ENCODE peak calls at places on chromosomes 2 and 18, in seven cellular contexts. One of them, this sample, is unnamed.

GRCh38 chr2:12141618-12142220 is 395.3 kb downstream of the LPIN1 start:
- DNase-seq in BJ: no peak
- DNase-seq in fibroblast of pulmonary artery: no peak
- DNase-seq in epithelial cell of esophagus: no peak
- DNase-seq in cardiac muscle cell: no peak
- DNase-seq in adrenal gland: no peak
- DNase-seq in Calu3: no peak
- DNase-seq in this sample: no peak

GRCh38 chr2:83081835-83082522 is 1377.1 kb downstream of the SUCLG1 start:
- DNase-seq in adrenal gland: peak; percentile 52
- DNase-seq in Calu3: no peak
- DNase-seq in fibroblast of pulmonary artery: peak; percentile 94
- DNase-seq in cardiac muscle cell: peak; percentile 83
- DNase-seq in epithelial cell of esophagus: peak; percentile 55
- DNase-seq in BJ: peak; percentile 4
- DNase-seq in this sample: no peak

GRCh38 chr2:30880516-30880915 is 73.3 kb upstream of the CAPN13 start:
- DNase-seq in BJ: no peak
- DNase-seq in cardiac muscle cell: no peak
- DNase-seq in epithelial cell of esophagus: no peak
- DNase-seq in adrenal gland: no peak
- DNase-seq in fibroblast of pulmonary artery: no peak
- DNase-seq in Calu3: no peak
- DNase-seq in this sample: no peak

GRCh38 chr18:8882632-8883408 is 177.5 kb downstream of the MTCL1 start:
- DNase-seq in Calu3: peak; percentile 47
- DNase-seq in epithelial cell of esophagus: peak; percentile 60
- DNase-seq in adrenal gland: no peak
- DNase-seq in BJ: no peak
- DNase-seq in cardiac muscle cell: no peak
- DNase-seq in fibroblast of pulmonary artery: no peak
- DNase-seq in this sample: no peak

GRCh38 chr2:120346667-120347358 is 877 bp downstream of the INHBB start:
- DNase-seq in Calu3: no peak
- DNase-seq in adrenal gland: no peak
- DNase-seq in epithelial cell of esophagus: peak; percentile 42
- DNase-seq in fibroblast of pulmonary artery: peak; percentile 55
- DNase-seq in cardiac muscle cell: peak; percentile 26
- DNase-seq in BJ: no peak
- DNase-seq in this sample: peak; percentile 50

GRCh38 chr18:74271656-74272055 is 20.1 kb downstream of the CYB5A start:
- DNase-seq in BJ: no peak
- DNase-seq in Calu3: no peak
- DNase-seq in adrenal gland: no peak
- DNase-seq in cardiac muscle cell: no peak
- DNase-seq in fibroblast of pulmonary artery: no peak
- DNase-seq in epithelial cell of esophagus: peak; percentile 86
- DNase-seq in this sample: no peak

GRCh38 chr2:212421571-212422334 is 116.8 kb downstream of the ERBB4 start:
- DNase-seq in fibroblast of pulmonary artery: peak; percentile 67
- DNase-seq in cardiac muscle cell: no peak
- DNase-seq in adrenal gland: no peak
- DNase-seq in BJ: peak; percentile 32
- DNase-seq in Calu3: no peak
- DNase-seq in epithelial cell of esophagus: peak; percentile 36
- DNase-seq in this sample: no peak

GRCh38 chr2:160266078-160266551 is 66.0 kb upstream of the ITGB6 start:
- DNase-seq in adrenal gland: no peak
- DNase-seq in cardiac muscle cell: no peak
- DNase-seq in epithelial cell of esophagus: no peak
- DNase-seq in fibroblast of pulmonary artery: no peak
- DNase-seq in BJ: no peak
- DNase-seq in Calu3: no peak
- DNase-seq in this sample: no peak

GRCh38 chr2:19623488-19623887 is 265.1 kb upstream of the OSR1 start:
- DNase-seq in fibroblast of pulmonary artery: peak; percentile 90
- DNase-seq in Calu3: no peak
- DNase-seq in adrenal gland: no peak
- DNase-seq in BJ: no peak
- DNase-seq in cardiac muscle cell: no peak
- DNase-seq in epithelial cell of esophagus: peak; percentile 83
- DNase-seq in this sample: no peak

GRCh38 chr2:228853151-228853550 is 417.9 kb downstream of the PID1 start:
- DNase-seq in cardiac muscle cell: no peak
- DNase-seq in epithelial cell of esophagus: peak; percentile 26
- DNase-seq in adrenal gland: no peak
- DNase-seq in BJ: no peak
- DNase-seq in fibroblast of pulmonary artery: no peak
- DNase-seq in Calu3: no peak
- DNase-seq in this sample: no peak

GRCh38 chr2:157587576-157587975 is 41.1 kb downstream of the ACVR1C start:
- DNase-seq in Calu3: no peak
- DNase-seq in adrenal gland: no peak
- DNase-seq in cardiac muscle cell: peak; percentile 32
- DNase-seq in BJ: no peak
- DNase-seq in fibroblast of pulmonary artery: no peak
- DNase-seq in epithelial cell of esophagus: peak; percentile 12
- DNase-seq in this sample: no peak

GRCh38 chr2:227462972-227463931 is 8.7 kb upstream of the AGFG1 start:
- DNase-seq in adrenal gland: no peak
- DNase-seq in epithelial cell of esophagus: no peak
- DNase-seq in fibroblast of pulmonary artery: no peak
- DNase-seq in Calu3: no peak
- DNase-seq in cardiac muscle cell: no peak
- DNase-seq in BJ: no peak
- DNase-seq in this sample: no peak

GRCh38 chr2:126756125-126756524 is 100.2 kb downstream of the GYPC start:
- DNase-seq in BJ: no peak
- DNase-seq in fibroblast of pulmonary artery: no peak
- DNase-seq in epithelial cell of esophagus: no peak
- DNase-seq in Calu3: no peak
- DNase-seq in cardiac muscle cell: no peak
- DNase-seq in adrenal gland: no peak
- DNase-seq in this sample: no peak

GRCh38 chr2:64192570-64193192 is 48.5 kb upstream of the PELI1 start:
- DNase-seq in BJ: no peak
- DNase-seq in adrenal gland: peak; percentile 33
- DNase-seq in fibroblast of pulmonary artery: peak; percentile 48
- DNase-seq in epithelial cell of esophagus: no peak
- DNase-seq in Calu3: no peak
- DNase-seq in cardiac muscle cell: no peak
- DNase-seq in this sample: no peak

GRCh38 chr2:128535928-128536327 is 217.3 kb upstream of the HS6ST1 start:
- DNase-seq in epithelial cell of esophagus: peak; percentile 16
- DNase-seq in cardiac muscle cell: no peak
- DNase-seq in Calu3: no peak
- DNase-seq in BJ: peak; percentile 46
- DNase-seq in fibroblast of pulmonary artery: peak; percentile 85
- DNase-seq in adrenal gland: no peak
- DNase-seq in this sample: no peak

GRCh38 chr2:168181825-168182224 is 65.6 kb downstream of the STK39 start:
- DNase-seq in cardiac muscle cell: no peak
- DNase-seq in adrenal gland: no peak
- DNase-seq in BJ: no peak
- DNase-seq in Calu3: no peak
- DNase-seq in epithelial cell of esophagus: peak; percentile 36
- DNase-seq in fibroblast of pulmonary artery: no peak
- DNase-seq in this sample: no peak

GRCh38 chr2:240499309-240500301 is 58.2 kb downstream of the ANKMY1 start:
- DNase-seq in cardiac muscle cell: no peak
- DNase-seq in epithelial cell of esophagus: no peak
- DNase-seq in adrenal gland: peak; percentile 17
- DNase-seq in BJ: no peak
- DNase-seq in fibroblast of pulmonary artery: no peak
- DNase-seq in Calu3: no peak
- DNase-seq in this sample: no peak

GRCh38 chr2:197926673-197927072 is 122.3 kb downstream of the PLCL1 start:
- DNase-seq in cardiac muscle cell: no peak
- DNase-seq in fibroblast of pulmonary artery: no peak
- DNase-seq in Calu3: no peak
- DNase-seq in adrenal gland: no peak
- DNase-seq in BJ: no peak
- DNase-seq in epithelial cell of esophagus: no peak
- DNase-seq in this sample: no peak

GRCh38 chr18:59144483-59144882 is 4.8 kb downstream of the SEC11C start:
- DNase-seq in BJ: no peak
- DNase-seq in epithelial cell of esophagus: no peak
- DNase-seq in cardiac muscle cell: no peak
- DNase-seq in adrenal gland: no peak
- DNase-seq in fibroblast of pulmonary artery: no peak
- DNase-seq in Calu3: no peak
- DNase-seq in this sample: no peak
- TF ChIP-seq CTCF in BJ: no peak
- TF ChIP-seq CTCF in epithelial cell of esophagus: no peak
- TF ChIP-seq CTCF in cardiac muscle cell: no peak
- TF ChIP-seq CTCF in adrenal gland: no peak
- TF ChIP-seq CTCF in fibroblast of pulmonary artery: no peak
- TF ChIP-seq CTCF in Calu3: no peak
- TF ChIP-seq CTCF in this sample: no peak

DNA sequence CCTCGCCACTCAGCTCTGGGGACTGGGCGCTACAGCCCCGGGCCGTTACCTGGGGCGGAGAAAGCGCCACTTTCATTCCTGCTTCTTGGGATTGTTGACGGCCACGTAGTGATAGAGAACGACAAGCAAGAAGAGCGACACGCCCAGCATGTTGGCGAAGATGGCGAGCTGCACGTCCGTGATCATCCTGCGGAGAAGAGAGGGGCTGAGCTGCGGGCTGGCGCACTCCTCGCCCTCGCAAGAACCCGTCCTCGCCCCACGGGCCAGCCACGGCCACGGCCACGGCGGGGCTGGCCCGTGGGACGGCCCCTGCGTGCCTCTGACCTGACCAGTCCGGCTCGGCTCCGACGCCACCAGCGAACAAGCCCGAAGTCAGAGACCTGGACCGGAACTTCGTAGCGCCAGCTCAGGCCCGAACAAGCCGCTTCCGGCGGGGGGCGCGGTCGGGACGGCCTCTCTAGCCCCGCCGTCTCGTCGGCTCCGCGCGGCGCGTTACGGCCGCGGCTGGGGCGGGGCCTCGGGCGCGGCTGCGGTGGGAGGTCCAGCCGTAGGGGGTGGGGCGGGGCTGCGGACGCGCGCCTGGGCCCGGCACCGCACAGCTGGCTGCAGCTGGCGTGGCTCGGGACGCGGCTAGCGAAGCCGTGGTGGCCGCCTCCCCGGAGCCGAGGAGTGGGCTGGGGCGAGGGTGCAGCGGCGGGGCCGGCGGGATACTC is at the start of gene OST4:
- DNase-seq in epithelial cell of esophagus: peak; percentile 95
- DNase-seq in adrenal gland: peak; percentile 94
- DNase-seq in cardiac muscle cell: peak; percentile 97
- DNase-seq in fibroblast of pulmonary artery: peak; percentile 93
- DNase-seq in BJ: peak; percentile 50
- DNase-seq in Calu3: peak; percentile 95
- DNase-seq in this sample: peak; percentile 94
- TF ChIP-seq CTCF in epithelial cell of esophagus: no peak
- TF ChIP-seq CTCF in adrenal gland: no peak
- TF ChIP-seq CTCF in cardiac muscle cell: no peak
- TF ChIP-seq CTCF in fibroblast of pulmonary artery: no peak
- TF ChIP-seq CTCF in BJ: no peak
- TF ChIP-seq CTCF in Calu3: no peak
- TF ChIP-seq CTCF in this sample: no peak

DNA sequence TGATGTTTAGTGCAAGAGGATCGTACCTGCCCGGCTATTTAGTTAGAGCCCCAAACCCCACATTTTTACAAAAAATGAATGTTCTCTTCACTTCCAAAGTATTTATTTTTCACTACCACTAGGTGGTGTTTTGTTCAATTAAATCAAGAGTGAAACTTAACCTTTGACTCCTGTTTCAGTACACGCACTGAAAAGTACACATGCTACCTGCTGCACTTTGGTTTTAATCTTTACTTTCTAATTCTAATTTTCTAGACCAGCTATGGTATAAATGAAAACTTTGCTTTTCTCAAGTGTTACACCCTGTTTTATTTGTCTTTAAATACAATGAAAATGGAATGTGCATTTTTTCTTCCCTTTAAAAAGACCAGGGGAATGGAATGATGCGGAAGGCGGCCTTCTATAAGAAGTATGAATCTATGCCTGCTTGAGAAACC is 31.4 kb upstream of the CHN1 start:
- DNase-seq in Calu3: no peak
- DNase-seq in fibroblast of pulmonary artery: peak; percentile 36
- DNase-seq in adrenal gland: no peak
- DNase-seq in BJ: no peak
- DNase-seq in cardiac muscle cell: peak; percentile 38
- DNase-seq in epithelial cell of esophagus: peak; percentile 45
- DNase-seq in this sample: no peak
- TF ChIP-seq CTCF in Calu3: no peak
- TF ChIP-seq CTCF in fibroblast of pulmonary artery: peak; percentile 31
- TF ChIP-seq CTCF in adrenal gland: peak; percentile 67
- TF ChIP-seq CTCF in BJ: peak; percentile 39
- TF ChIP-seq CTCF in cardiac muscle cell: peak; percentile 34
- TF ChIP-seq CTCF in epithelial cell of esophagus: peak; percentile 33
- TF ChIP-seq CTCF in this sample: peak; percentile 78

GRCh38 chr2:151665959-151666358 is 68.3 kb downstream of the NEB start:
- DNase-seq in cardiac muscle cell: no peak
- DNase-seq in BJ: no peak
- DNase-seq in epithelial cell of esophagus: no peak
- DNase-seq in fibroblast of pulmonary artery: no peak
- DNase-seq in Calu3: no peak
- DNase-seq in adrenal gland: no peak
- DNase-seq in this sample: no peak
- TF ChIP-seq CTCF in cardiac muscle cell: no peak
- TF ChIP-seq CTCF in BJ: no peak
- TF ChIP-seq CTCF in epithelial cell of esophagus: no peak
- TF ChIP-seq CTCF in fibroblast of pulmonary artery: no peak
- TF ChIP-seq CTCF in Calu3: no peak
- TF ChIP-seq CTCF in adrenal gland: no peak
- TF ChIP-seq CTCF in this sample: no peak

GRCh38 chr2:175181104-175181876 is at the start of gene ATP5MC3:
- DNase-seq in adrenal gland: peak; percentile 97
- DNase-seq in Calu3: peak; percentile 92
- DNase-seq in BJ: peak; percentile 67
- DNase-seq in fibroblast of pulmonary artery: peak; percentile 96
- DNase-seq in cardiac muscle cell: peak; percentile 95
- DNase-seq in epithelial cell of esophagus: peak; percentile 94
- DNase-seq in this sample: peak; percentile 95
- TF ChIP-seq CTCF in adrenal gland: no peak
- TF ChIP-seq CTCF in Calu3: no peak
- TF ChIP-seq CTCF in BJ: peak; percentile 32
- TF ChIP-seq CTCF in fibroblast of pulmonary artery: peak; percentile 20
- TF ChIP-seq CTCF in cardiac muscle cell: peak; percentile 22
- TF ChIP-seq CTCF in epithelial cell of esophagus: peak; percentile 48
- TF ChIP-seq CTCF in this sample: no peak

GRCh38 chr2:95575857-95576256 is 15.9 kb upstream of the TRIM43 start:
- DNase-seq in epithelial cell of esophagus: no peak
- DNase-seq in BJ: no peak
- DNase-seq in cardiac muscle cell: no peak
- DNase-seq in fibroblast of pulmonary artery: no peak
- DNase-seq in adrenal gland: no peak
- DNase-seq in Calu3: no peak
- DNase-seq in this sample: no peak
- TF ChIP-seq CTCF in epithelial cell of esophagus: no peak
- TF ChIP-seq CTCF in BJ: no peak
- TF ChIP-seq CTCF in cardiac muscle cell: no peak
- TF ChIP-seq CTCF in fibroblast of pulmonary artery: no peak
- TF ChIP-seq CTCF in adrenal gland: no peak
- TF ChIP-seq CTCF in Calu3: no peak
- TF ChIP-seq CTCF in this sample: no peak

This sample was measured in glutamatergic neuron.